ENCODE peak calls at places on chromosome 15, in four cellular contexts. A is GM23338, T is neural progenitor cell, U is K562. I is an unnamed sample.

GRCh38 chr15:63560741-63561448 is 36.3 kb upstream of the FBXL22 start:
- DNase-seq in A (peak), T (peak), U (no peak), I (no peak)

GRCh38 chr15:96331141-96331941 is 841 bp downstream of the NR2F2 start:
- DNase-seq in A (no peak), T (peak), U (peak), I (no peak)

GRCh38 chr15:76163429-76164020 is 103.7 kb downstream of the TMEM266 start:
- DNase-seq in A (no peak), T (no peak), U (no peak), I (no peak)

GRCh38 chr15:35774653-35775052 is 228.7 kb upstream of the DPH6 start:
- DNase-seq in A (no peak), T (no peak), U (no peak), I (no peak)

GRCh38 chr15:41610048-41610447 is 50.2 kb upstream of the MGA start:
- DNase-seq in A (no peak), T (no peak), U (no peak), I (no peak)

GRCh38 chr15:65954289-65954741 is 85.0 kb downstream of the RAB11A start:
- DNase-seq in A (peak), T (peak), U (no peak), I (no peak)

GRCh38 chr15:64837502-64837901 is 4.2 kb upstream of the PLEKHO2 start:
- DNase-seq in A (no peak), T (no peak), U (no peak), I (peak)

GRCh38 chr15:62809106-62809967 is 233.2 kb upstream of the TPM1 start:
- DNase-seq in A (no peak), T (peak), U (no peak), I (no peak)

GRCh38 chr15:82048809-82049208 is 3.0 kb upstream of the MEX3B start:
- DNase-seq in A (no peak), T (no peak), U (no peak), I (no peak)

GRCh38 chr15:68704496-68705021 is 116.1 kb downstream of the ANP32A start:
- DNase-seq in A (no peak), T (peak), U (peak), I (no peak)

GRCh38 chr15:76217029-76217866 is 94.0 kb downstream of the ETFA start:
- DNase-seq in A (no peak), T (no peak), U (no peak), I (no peak)

DNA sequence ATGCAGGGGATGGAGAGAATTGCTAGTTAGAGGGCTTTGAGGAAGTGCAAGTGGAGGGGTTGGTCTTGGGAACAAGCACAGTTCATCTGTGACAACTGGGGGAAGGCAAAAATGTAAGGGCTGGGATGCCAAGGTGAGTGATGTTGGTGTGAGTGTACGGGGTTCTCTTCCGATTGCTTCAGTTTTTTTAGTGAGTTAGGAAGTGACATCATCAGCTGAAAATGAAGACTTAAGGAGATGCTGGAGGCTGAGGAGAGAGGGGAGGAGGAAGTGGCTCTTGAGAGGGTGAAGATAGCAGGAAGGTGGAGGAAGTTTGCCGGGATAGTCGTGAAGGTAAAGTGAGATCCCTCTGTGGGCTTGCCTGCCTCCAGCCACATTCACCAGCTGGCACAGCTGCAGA is 12.7 kb downstream of the TICRR start:
- DNase-seq in A (no peak), T (no peak), U (no peak), I (no peak)
- H2AFZ ChIP-seq in A (no peak), T (no peak), U (no peak), I (no peak)

DNA sequence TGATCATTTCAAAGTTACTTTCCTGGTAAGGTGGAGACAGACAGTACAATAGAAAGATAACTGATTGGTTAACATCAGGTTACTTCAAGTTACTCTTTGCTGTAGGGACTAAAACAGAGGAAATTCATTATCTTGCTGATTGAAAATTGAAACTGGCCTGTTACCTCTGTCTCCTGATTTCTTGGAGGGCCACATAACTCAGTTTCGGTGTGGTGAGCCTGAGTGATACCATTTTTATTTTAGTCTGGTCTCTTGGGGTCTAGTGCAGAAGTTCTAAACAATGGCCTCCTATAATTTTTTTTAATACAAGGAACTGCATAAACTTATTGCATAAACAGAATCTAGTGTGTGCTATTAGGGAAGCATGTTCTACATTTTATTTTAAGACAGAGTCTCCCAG is 1.2 kb upstream of the ICE2 start:
- DNase-seq in A (no peak), T (no peak), U (no peak), I (no peak)
- H2AFZ ChIP-seq in A (no peak), T (no peak), U (peak), I (peak)

DNA sequence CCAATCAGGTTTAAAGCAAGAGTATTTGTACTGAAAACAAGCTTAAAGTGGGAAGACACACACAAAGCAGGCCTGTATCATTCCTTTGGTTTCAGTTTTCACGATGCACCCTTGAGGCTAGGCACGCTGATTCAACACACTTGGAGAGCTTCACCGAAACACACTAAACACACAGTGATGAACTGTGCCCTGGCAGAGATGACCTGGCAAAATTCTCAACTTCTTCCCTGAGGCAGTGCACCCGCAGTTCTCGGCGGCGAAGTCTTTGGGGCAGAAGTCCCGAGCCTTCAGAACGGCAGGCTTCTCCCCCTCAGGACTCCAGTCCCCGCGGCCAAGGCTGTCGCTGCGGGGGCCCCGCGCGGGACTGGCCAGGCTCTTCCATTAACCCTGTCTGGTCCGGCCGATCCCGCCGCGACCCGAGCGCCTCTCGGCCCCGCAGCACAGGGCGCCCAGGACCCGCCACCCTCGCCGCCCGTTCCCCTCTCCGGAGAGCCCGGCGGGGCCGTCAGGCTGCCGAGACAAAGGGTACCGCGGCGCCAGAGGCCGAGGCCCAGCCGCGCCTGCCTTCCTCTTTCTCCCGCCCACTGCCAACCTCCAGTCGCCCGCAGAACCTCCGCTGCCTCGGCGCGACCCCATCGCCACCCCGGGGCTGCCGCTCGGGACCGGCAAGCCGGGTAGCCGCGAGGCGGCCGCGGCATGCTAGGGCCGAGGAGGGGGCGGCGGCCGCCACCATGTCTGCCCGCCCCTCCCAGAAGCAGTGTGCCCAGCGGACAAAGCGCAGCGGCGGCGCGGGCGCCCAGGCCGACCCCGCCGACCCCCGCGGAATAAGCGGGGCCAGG is 780 bp downstream of the GABPB1 start:
- DNase-seq in A (peak), T (peak), U (peak), I (peak)
- H2AFZ ChIP-seq in A (peak), T (peak), U (peak), I (peak)

GRCh38 chr15:78130012-78130353 is 1.3 kb downstream of the CIB2 start:
- DNase-seq in A (no peak), T (no peak), U (no peak), I (no peak)

GRCh38 chr15:78130466-78131294 is 565 bp downstream of the CIB2 start:
- DNase-seq in A (peak), T (no peak), U (peak), I (no peak)

GRCh38 chr15:78133801-78134200 is 2.6 kb upstream of the CIB2 start:
- DNase-seq in A (no peak), T (no peak), U (no peak), I (no peak)

GRCh38 chr15:78129098-78130011 is 1.9 kb downstream of the CIB2 start:
- DNase-seq in A (peak), T (no peak), U (no peak), I (no peak)

DNA sequence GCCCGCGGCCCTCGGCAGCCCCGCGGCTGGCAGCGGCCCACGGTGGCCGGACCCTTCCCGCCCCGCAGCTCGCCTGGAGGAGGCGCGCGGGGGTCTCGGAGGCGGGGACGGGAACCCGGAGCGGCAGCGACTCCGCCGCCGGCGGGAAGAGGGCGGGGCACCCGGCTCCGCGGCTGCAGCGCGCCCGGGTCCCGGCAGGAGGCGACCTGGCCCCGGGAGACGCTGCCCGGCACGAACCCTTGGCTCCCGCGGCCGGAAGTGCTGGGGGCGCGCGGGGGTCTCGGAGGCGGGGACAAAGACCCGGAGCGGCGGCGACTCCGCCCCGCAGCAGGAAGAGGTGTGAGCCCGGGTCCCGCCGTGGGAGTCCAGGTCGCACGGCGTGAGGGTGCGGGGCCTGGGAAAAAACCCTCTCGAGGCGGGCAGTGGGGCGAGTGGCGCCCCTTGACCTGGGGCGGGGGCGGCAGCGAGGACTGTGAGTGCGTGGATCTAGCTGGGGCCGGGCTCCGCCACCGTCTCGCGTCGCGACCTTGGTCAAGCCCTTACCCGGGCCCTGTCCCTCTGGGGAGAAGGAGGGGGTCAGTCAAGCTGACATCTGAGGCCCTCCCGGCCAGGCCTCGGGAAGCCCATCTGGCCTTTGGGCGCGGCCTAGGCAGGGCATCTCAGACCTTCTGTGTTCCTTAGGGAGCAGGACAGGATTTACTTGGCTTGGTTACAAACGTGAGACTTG is at the start of gene CIB2:
- DNase-seq in A (peak), T (peak), U (peak), I (peak)
- H2AFZ ChIP-seq in A (peak), T (peak), U (peak), I (peak)

GRCh38 chr15:87746333-87746732 is 510.2 kb downstream of the NTRK3 start:
- DNase-seq in A (no peak), T (no peak), U (no peak), I (no peak)

GRCh38 chr15:87748483-87748882 is 508.1 kb downstream of the NTRK3 start:
- DNase-seq in A (no peak), T (no peak), U (no peak), I (no peak)

GRCh38 chr15:87744815-87745214 is 511.7 kb downstream of the NTRK3 start:
- DNase-seq in A (no peak), T (no peak), U (peak), I (no peak)

GRCh38 chr15:87743557-87743956 is 513.0 kb downstream of the NTRK3 start:
- DNase-seq in A (no peak), T (no peak), U (no peak), I (no peak)

DNA sequence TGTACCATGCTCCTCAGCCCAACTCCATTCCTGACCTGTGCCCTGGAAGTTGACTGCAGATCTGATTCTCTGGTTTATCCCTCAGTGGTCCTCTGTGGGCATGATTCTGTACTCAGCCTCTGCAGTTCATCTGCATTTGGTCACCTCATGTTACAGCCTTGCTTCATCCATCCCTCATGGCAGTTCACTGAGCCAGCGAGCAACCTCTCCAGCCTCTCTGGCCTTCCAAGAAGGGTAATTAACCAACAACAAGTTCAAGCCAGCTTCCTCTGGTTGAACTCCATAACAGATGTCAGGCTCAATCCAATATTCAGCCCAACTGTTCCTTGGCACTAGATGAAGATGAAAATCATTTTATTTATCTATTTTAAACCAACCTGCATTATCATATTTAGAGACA is 509.4 kb downstream of the NTRK3 start:
- DNase-seq in A (no peak), T (no peak), U (no peak), I (no peak)
- H2AFZ ChIP-seq in A (no peak), T (no peak), U (peak), I (no peak)

GRCh38 chr15:88849376-88850122 is 45.8 kb downstream of the HAPLN3 start:
- DNase-seq in A (no peak), T (no peak), U (no peak), I (no peak)
- H2AFZ ChIP-seq in A (no peak), T (no peak), U (no peak), I (no peak)

GRCh38 chr15:100115711-100116090 is 226.1 kb downstream of the ADAMTS17 start:
- DNase-seq in A (no peak), T (no peak), U (no peak), I (no peak)
- H2AFZ ChIP-seq in A (no peak), T (no peak), U (no peak), I (no peak)

GRCh38 chr15:72616491-72617210 is 37.8 kb upstream of the GOLGA6B start:
- DNase-seq in A (peak), T (no peak), U (no peak), I (peak)

GRCh38 chr15:72609862-72610261 is 44.6 kb upstream of the GOLGA6B start:
- DNase-seq in A (no peak), T (no peak), U (no peak), I (no peak)

DNA sequence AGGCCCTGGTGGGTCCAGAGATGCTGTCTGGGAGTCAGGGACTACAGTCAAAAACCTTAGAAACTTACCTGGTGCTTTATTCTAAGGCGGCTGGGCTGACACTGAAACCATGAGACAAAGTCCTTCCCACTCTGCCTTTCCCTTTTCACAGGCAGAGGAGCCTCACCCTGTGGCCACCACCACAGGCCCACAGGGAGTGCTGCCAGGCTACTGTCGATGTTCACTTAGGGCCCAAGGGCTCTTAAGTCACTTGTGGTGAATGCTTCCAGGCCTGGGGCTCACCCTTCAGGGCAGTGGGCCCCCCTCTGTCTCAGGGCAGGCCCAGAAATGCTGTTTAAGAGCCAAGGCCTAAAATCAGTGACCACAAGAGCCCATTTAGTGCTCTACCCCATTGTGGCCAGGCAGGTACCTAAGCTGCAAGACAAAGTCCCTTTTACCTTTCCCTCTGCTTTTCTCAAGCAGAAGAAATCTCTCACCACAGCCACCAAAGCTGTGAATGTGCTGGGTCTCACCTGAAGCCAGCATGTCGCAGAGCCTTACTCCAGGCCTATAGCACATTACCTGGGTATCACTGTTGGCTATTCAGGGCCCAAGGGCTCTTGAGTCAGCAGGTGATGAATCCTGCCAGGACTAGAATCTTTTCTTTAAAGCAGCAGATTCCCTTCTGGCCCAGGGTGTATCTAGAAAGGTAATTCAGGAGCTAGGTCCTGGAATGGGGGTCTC is 39.5 kb upstream of the GOLGA6B start:
- DNase-seq in A (no peak), T (no peak), U (no peak), I (no peak)
- H2AFZ ChIP-seq in A (no peak), T (peak), U (no peak), I (no peak)

I was measured in DND-41.